ENCODE peak calls at places on chromosome 2, in five cellular contexts. One of them, this sample, is unnamed.

GRCh38 chr2:86413296-86414085 is 27.7 kb upstream of the KDM3A start:
- DNase-seq in fibroblast of the conjunctiva: no peak
- DNase-seq in NCI-H1694 treated with DMSO at 0.1 percent for 48 hours: no peak
- DNase-seq in activated CD4-positive, alpha-beta T cell treated with anti-CD3 and anti-CD28 coated beads, Interleukin-2, amount 10 ng/mL, durations not matched to agents 7 days and 5 days: no peak
- DNase-seq in left kidney: peak
- DNase-seq in this sample: no peak

GRCh38 chr2:111898703-111899514 is 502 bp downstream of the MERTK start:
- DNase-seq in fibroblast of the conjunctiva: no peak
- DNase-seq in NCI-H1694 treated with DMSO at 0.1 percent for 48 hours: no peak
- DNase-seq in activated CD4-positive, alpha-beta T cell treated with anti-CD3 and anti-CD28 coated beads, Interleukin-2, amount 10 ng/mL, durations not matched to agents 7 days and 5 days: peak
- DNase-seq in left kidney: no peak
- DNase-seq in this sample: no peak

GRCh38 chr2:217996345-217996744 is 6.5 kb downstream of the TNS1 start:
- DNase-seq in fibroblast of the conjunctiva: peak
- DNase-seq in NCI-H1694 treated with DMSO at 0.1 percent for 48 hours: no peak
- DNase-seq in activated CD4-positive, alpha-beta T cell treated with anti-CD3 and anti-CD28 coated beads, Interleukin-2, amount 10 ng/mL, durations not matched to agents 7 days and 5 days: no peak
- DNase-seq in left kidney: no peak
- DNase-seq in this sample: no peak

GRCh38 chr2:224086226-224086911 is 47.3 kb upstream of the SERPINE2 start:
- DNase-seq in fibroblast of the conjunctiva: peak
- DNase-seq in NCI-H1694 treated with DMSO at 0.1 percent for 48 hours: no peak
- DNase-seq in activated CD4-positive, alpha-beta T cell treated with anti-CD3 and anti-CD28 coated beads, Interleukin-2, amount 10 ng/mL, durations not matched to agents 7 days and 5 days: no peak
- DNase-seq in left kidney: peak
- DNase-seq in this sample: no peak

GRCh38 chr2:200702646-200703118 is 109.0 kb upstream of the BZW1 start:
- DNase-seq in fibroblast of the conjunctiva: no peak
- DNase-seq in NCI-H1694 treated with DMSO at 0.1 percent for 48 hours: no peak
- DNase-seq in activated CD4-positive, alpha-beta T cell treated with anti-CD3 and anti-CD28 coated beads, Interleukin-2, amount 10 ng/mL, durations not matched to agents 7 days and 5 days: peak
- DNase-seq in left kidney: no peak
- DNase-seq in this sample: no peak

GRCh38 chr2:152466925-152467676 is 132.1 kb downstream of the FMNL2 start:
- DNase-seq in fibroblast of the conjunctiva: no peak
- DNase-seq in NCI-H1694 treated with DMSO at 0.1 percent for 48 hours: no peak
- DNase-seq in activated CD4-positive, alpha-beta T cell treated with anti-CD3 and anti-CD28 coated beads, Interleukin-2, amount 10 ng/mL, durations not matched to agents 7 days and 5 days: no peak
- DNase-seq in left kidney: no peak
- DNase-seq in this sample: no peak

GRCh38 chr2:31835450-31835849 is 175.4 kb downstream of the MEMO1 start:
- DNase-seq in fibroblast of the conjunctiva: no peak
- DNase-seq in NCI-H1694 treated with DMSO at 0.1 percent for 48 hours: no peak
- DNase-seq in activated CD4-positive, alpha-beta T cell treated with anti-CD3 and anti-CD28 coated beads, Interleukin-2, amount 10 ng/mL, durations not matched to agents 7 days and 5 days: no peak
- DNase-seq in left kidney: no peak
- DNase-seq in this sample: no peak

GRCh38 chr2:112805542-112805941 is 21.2 kb upstream of the IL1A start:
- DNase-seq in fibroblast of the conjunctiva: no peak
- DNase-seq in NCI-H1694 treated with DMSO at 0.1 percent for 48 hours: no peak
- DNase-seq in activated CD4-positive, alpha-beta T cell treated with anti-CD3 and anti-CD28 coated beads, Interleukin-2, amount 10 ng/mL, durations not matched to agents 7 days and 5 days: no peak
- DNase-seq in left kidney: no peak
- DNase-seq in this sample: no peak

GRCh38 chr2:38233231-38233983 is 143.7 kb downstream of the ATL2 start:
- DNase-seq in fibroblast of the conjunctiva: peak
- DNase-seq in NCI-H1694 treated with DMSO at 0.1 percent for 48 hours: no peak
- DNase-seq in activated CD4-positive, alpha-beta T cell treated with anti-CD3 and anti-CD28 coated beads, Interleukin-2, amount 10 ng/mL, durations not matched to agents 7 days and 5 days: no peak
- DNase-seq in left kidney: no peak
- DNase-seq in this sample: no peak

GRCh38 chr2:101173707-101174295 is 22.6 kb upstream of the TBC1D8 start:
- DNase-seq in fibroblast of the conjunctiva: no peak
- DNase-seq in NCI-H1694 treated with DMSO at 0.1 percent for 48 hours: no peak
- DNase-seq in activated CD4-positive, alpha-beta T cell treated with anti-CD3 and anti-CD28 coated beads, Interleukin-2, amount 10 ng/mL, durations not matched to agents 7 days and 5 days: no peak
- DNase-seq in left kidney: no peak
- DNase-seq in this sample: no peak

GRCh38 chr2:159497256-159497655 is 119.1 kb downstream of the BAZ2B start:
- DNase-seq in fibroblast of the conjunctiva: peak
- DNase-seq in NCI-H1694 treated with DMSO at 0.1 percent for 48 hours: no peak
- DNase-seq in activated CD4-positive, alpha-beta T cell treated with anti-CD3 and anti-CD28 coated beads, Interleukin-2, amount 10 ng/mL, durations not matched to agents 7 days and 5 days: no peak
- DNase-seq in left kidney: peak
- DNase-seq in this sample: no peak

GRCh38 chr2:222576390-222577081 is 79.4 kb downstream of the FARSB start:
- DNase-seq in fibroblast of the conjunctiva: no peak
- DNase-seq in NCI-H1694 treated with DMSO at 0.1 percent for 48 hours: no peak
- DNase-seq in activated CD4-positive, alpha-beta T cell treated with anti-CD3 and anti-CD28 coated beads, Interleukin-2, amount 10 ng/mL, durations not matched to agents 7 days and 5 days: no peak
- DNase-seq in left kidney: no peak
- DNase-seq in this sample: no peak

GRCh38 chr2:68796306-68796905 is 61.8 kb downstream of the ARHGAP25 start:
- DNase-seq in fibroblast of the conjunctiva: no peak
- DNase-seq in NCI-H1694 treated with DMSO at 0.1 percent for 48 hours: no peak
- DNase-seq in activated CD4-positive, alpha-beta T cell treated with anti-CD3 and anti-CD28 coated beads, Interleukin-2, amount 10 ng/mL, durations not matched to agents 7 days and 5 days: no peak
- DNase-seq in left kidney: no peak
- DNase-seq in this sample: no peak

GRCh38 chr2:225486226-225486625 is 86.7 kb downstream of the NYAP2 start:
- DNase-seq in fibroblast of the conjunctiva: no peak
- DNase-seq in NCI-H1694 treated with DMSO at 0.1 percent for 48 hours: no peak
- DNase-seq in activated CD4-positive, alpha-beta T cell treated with anti-CD3 and anti-CD28 coated beads, Interleukin-2, amount 10 ng/mL, durations not matched to agents 7 days and 5 days: no peak
- DNase-seq in left kidney: no peak
- DNase-seq in this sample: no peak

GRCh38 chr2:228118940-228119339 is 62.5 kb downstream of the SPHKAP start:
- DNase-seq in fibroblast of the conjunctiva: no peak
- DNase-seq in NCI-H1694 treated with DMSO at 0.1 percent for 48 hours: no peak
- DNase-seq in activated CD4-positive, alpha-beta T cell treated with anti-CD3 and anti-CD28 coated beads, Interleukin-2, amount 10 ng/mL, durations not matched to agents 7 days and 5 days: no peak
- DNase-seq in left kidney: no peak
- DNase-seq in this sample: no peak

GRCh38 chr2:12552092-12552491 is 164.6 kb upstream of the TRIB2 start:
- DNase-seq in fibroblast of the conjunctiva: no peak
- DNase-seq in NCI-H1694 treated with DMSO at 0.1 percent for 48 hours: no peak
- DNase-seq in activated CD4-positive, alpha-beta T cell treated with anti-CD3 and anti-CD28 coated beads, Interleukin-2, amount 10 ng/mL, durations not matched to agents 7 days and 5 days: no peak
- DNase-seq in left kidney: no peak
- DNase-seq in this sample: no peak

GRCh38 chr2:109331864-109332848 is 203.2 kb downstream of the SH3RF3 start:
- DNase-seq in fibroblast of the conjunctiva: peak
- DNase-seq in NCI-H1694 treated with DMSO at 0.1 percent for 48 hours: peak
- DNase-seq in activated CD4-positive, alpha-beta T cell treated with anti-CD3 and anti-CD28 coated beads, Interleukin-2, amount 10 ng/mL, durations not matched to agents 7 days and 5 days: peak
- DNase-seq in left kidney: peak
- DNase-seq in this sample: peak

GRCh38 chr2:38578832-38579231 is 23.9 kb downstream of the HNRNPLL start:
- DNase-seq in fibroblast of the conjunctiva: no peak
- DNase-seq in NCI-H1694 treated with DMSO at 0.1 percent for 48 hours: no peak
- DNase-seq in activated CD4-positive, alpha-beta T cell treated with anti-CD3 and anti-CD28 coated beads, Interleukin-2, amount 10 ng/mL, durations not matched to agents 7 days and 5 days: no peak
- DNase-seq in left kidney: no peak
- DNase-seq in this sample: no peak

GRCh38 chr2:64651590-64651989 is 2.1 kb downstream of the SERTAD2 start:
- DNase-seq in fibroblast of the conjunctiva: no peak
- DNase-seq in NCI-H1694 treated with DMSO at 0.1 percent for 48 hours: no peak
- DNase-seq in activated CD4-positive, alpha-beta T cell treated with anti-CD3 and anti-CD28 coated beads, Interleukin-2, amount 10 ng/mL, durations not matched to agents 7 days and 5 days: no peak
- DNase-seq in left kidney: peak
- DNase-seq in this sample: no peak

GRCh38 chr2:238945433-238946150 is 97.7 kb downstream of the TWIST2 start:
- DNase-seq in fibroblast of the conjunctiva: no peak
- DNase-seq in NCI-H1694 treated with DMSO at 0.1 percent for 48 hours: no peak
- DNase-seq in activated CD4-positive, alpha-beta T cell treated with anti-CD3 and anti-CD28 coated beads, Interleukin-2, amount 10 ng/mL, durations not matched to agents 7 days and 5 days: no peak
- DNase-seq in left kidney: peak
- DNase-seq in this sample: no peak

GRCh38 chr2:239826786-239827510 is 198.2 kb downstream of the NDUFA10 start:
- DNase-seq in fibroblast of the conjunctiva: no peak
- DNase-seq in NCI-H1694 treated with DMSO at 0.1 percent for 48 hours: no peak
- DNase-seq in activated CD4-positive, alpha-beta T cell treated with anti-CD3 and anti-CD28 coated beads, Interleukin-2, amount 10 ng/mL, durations not matched to agents 7 days and 5 days: no peak
- DNase-seq in left kidney: no peak
- DNase-seq in this sample: no peak

GRCh38 chr2:6921321-6921922 is 4.2 kb downstream of the RNF144A start:
- DNase-seq in fibroblast of the conjunctiva: no peak
- DNase-seq in NCI-H1694 treated with DMSO at 0.1 percent for 48 hours: no peak
- DNase-seq in activated CD4-positive, alpha-beta T cell treated with anti-CD3 and anti-CD28 coated beads, Interleukin-2, amount 10 ng/mL, durations not matched to agents 7 days and 5 days: no peak
- DNase-seq in left kidney: no peak
- DNase-seq in this sample: no peak

GRCh38 chr2:224221455-224221913 is 180.4 kb downstream of the FAM124B start:
- DNase-seq in fibroblast of the conjunctiva: peak
- DNase-seq in NCI-H1694 treated with DMSO at 0.1 percent for 48 hours: no peak
- DNase-seq in activated CD4-positive, alpha-beta T cell treated with anti-CD3 and anti-CD28 coated beads, Interleukin-2, amount 10 ng/mL, durations not matched to agents 7 days and 5 days: no peak
- DNase-seq in left kidney: peak
- DNase-seq in this sample: no peak

GRCh38 chr2:185608799-185609198 is 129.8 kb upstream of the FSIP2 start:
- DNase-seq in fibroblast of the conjunctiva: no peak
- DNase-seq in NCI-H1694 treated with DMSO at 0.1 percent for 48 hours: peak
- DNase-seq in activated CD4-positive, alpha-beta T cell treated with anti-CD3 and anti-CD28 coated beads, Interleukin-2, amount 10 ng/mL, durations not matched to agents 7 days and 5 days: no peak
- DNase-seq in left kidney: peak
- DNase-seq in this sample: no peak

GRCh38 chr2:19667085-19667484 is 234.7 kb downstream of the TTC32 start:
- DNase-seq in fibroblast of the conjunctiva: no peak
- DNase-seq in NCI-H1694 treated with DMSO at 0.1 percent for 48 hours: peak
- DNase-seq in activated CD4-positive, alpha-beta T cell treated with anti-CD3 and anti-CD28 coated beads, Interleukin-2, amount 10 ng/mL, durations not matched to agents 7 days and 5 days: no peak
- DNase-seq in left kidney: peak
- DNase-seq in this sample: no peak

GRCh38 chr2:39433586-39434195 is 3.4 kb downstream of the MAP4K3 start:
- DNase-seq in fibroblast of the conjunctiva: peak
- DNase-seq in NCI-H1694 treated with DMSO at 0.1 percent for 48 hours: no peak
- DNase-seq in activated CD4-positive, alpha-beta T cell treated with anti-CD3 and anti-CD28 coated beads, Interleukin-2, amount 10 ng/mL, durations not matched to agents 7 days and 5 days: no peak
- DNase-seq in left kidney: peak
- DNase-seq in this sample: no peak

GRCh38 chr2:133434962-133435668 is 133.1 kb downstream of the NCKAP5 start:
- DNase-seq in fibroblast of the conjunctiva: no peak
- DNase-seq in NCI-H1694 treated with DMSO at 0.1 percent for 48 hours: peak
- DNase-seq in activated CD4-positive, alpha-beta T cell treated with anti-CD3 and anti-CD28 coated beads, Interleukin-2, amount 10 ng/mL, durations not matched to agents 7 days and 5 days: no peak
- DNase-seq in left kidney: no peak
- DNase-seq in this sample: no peak

GRCh38 chr2:21427606-21428005 is 303.8 kb downstream of the TDRD15 start:
- DNase-seq in fibroblast of the conjunctiva: no peak
- DNase-seq in NCI-H1694 treated with DMSO at 0.1 percent for 48 hours: no peak
- DNase-seq in activated CD4-positive, alpha-beta T cell treated with anti-CD3 and anti-CD28 coated beads, Interleukin-2, amount 10 ng/mL, durations not matched to agents 7 days and 5 days: no peak
- DNase-seq in left kidney: no peak
- DNase-seq in this sample: no peak

GRCh38 chr2:219022041-219022440 is 19.3 kb downstream of the CFAP65 start:
- DNase-seq in fibroblast of the conjunctiva: no peak
- DNase-seq in NCI-H1694 treated with DMSO at 0.1 percent for 48 hours: no peak
- DNase-seq in activated CD4-positive, alpha-beta T cell treated with anti-CD3 and anti-CD28 coated beads, Interleukin-2, amount 10 ng/mL, durations not matched to agents 7 days and 5 days: no peak
- DNase-seq in left kidney: no peak
- DNase-seq in this sample: no peak